ENCODE peak calls at places on chromosomes 5 and 9, in four cellular contexts. A is cardiac muscle cell, V is IMR-90, E is heart right ventricle. F is an unnamed sample.

GRCh38 chr5:10453564-10453963 is 11.9 kb downstream of the ROPN1L start:
- DNase-seq in A (peak; percentile 11), E (no peak), V (peak; percentile 28), F (no peak)

GRCh38 chr5:83927140-83927733 is 206.6 kb upstream of the HAPLN1 start:
- DNase-seq in V (peak; percentile 64), E (peak; percentile 40), A (peak; percentile 86), F (peak; percentile 87)

GRCh38 chr5:67010684-67011409 is 185.8 kb downstream of the CD180 start:
- DNase-seq in E (no peak), A (peak; percentile 40), V (peak; percentile 94), F (no peak)

GRCh38 chr5:3269400-3270169 is 326.0 kb upstream of the IRX1 start:
- DNase-seq in V (no peak), E (no peak), A (no peak), F (no peak)

GRCh38 chr5:42597318-42597937 is 159.2 kb upstream of the CCDC152 start:
- DNase-seq in E (peak; percentile 41), A (no peak), V (no peak), F (no peak)

GRCh38 chr5:38070304-38070703 is 188.1 kb upstream of the EGFLAM start:
- DNase-seq in A (no peak), E (no peak), V (no peak), F (no peak)

GRCh38 chr9:132731230-132731629 is 61.0 kb downstream of the GTF3C4 start:
- DNase-seq in E (no peak), V (no peak), A (no peak), F (no peak)

GRCh38 chr9:84932915-84933527 is 263.5 kb downstream of the NTRK2 start:
- DNase-seq in E (no peak), V (no peak), A (peak; percentile 6), F (no peak)

GRCh38 chr5:109654455-109654854 is 35.3 kb upstream of the MAN2A1 start:
- DNase-seq in E (no peak), V (no peak), A (no peak), F (no peak)

GRCh38 chr9:113416149-113416726 is 5.7 kb downstream of the C9orf43 start:
- DNase-seq in V (no peak), E (no peak), A (no peak), F (no peak)

GRCh38 chr5:131196331-131196730 is 25.6 kb downstream of the LYRM7 start:
- DNase-seq in E (no peak), V (peak; percentile 55), A (no peak), F (no peak)

GRCh38 chr5:45639038-45639437 is 57.1 kb downstream of the HCN1 start:
- DNase-seq in V (no peak), A (no peak), E (no peak), F (no peak)
- TF ChIP-seq CTCF in V (no peak), A (no peak), E (peak; percentile 40), F (peak; percentile 57)

DNA sequence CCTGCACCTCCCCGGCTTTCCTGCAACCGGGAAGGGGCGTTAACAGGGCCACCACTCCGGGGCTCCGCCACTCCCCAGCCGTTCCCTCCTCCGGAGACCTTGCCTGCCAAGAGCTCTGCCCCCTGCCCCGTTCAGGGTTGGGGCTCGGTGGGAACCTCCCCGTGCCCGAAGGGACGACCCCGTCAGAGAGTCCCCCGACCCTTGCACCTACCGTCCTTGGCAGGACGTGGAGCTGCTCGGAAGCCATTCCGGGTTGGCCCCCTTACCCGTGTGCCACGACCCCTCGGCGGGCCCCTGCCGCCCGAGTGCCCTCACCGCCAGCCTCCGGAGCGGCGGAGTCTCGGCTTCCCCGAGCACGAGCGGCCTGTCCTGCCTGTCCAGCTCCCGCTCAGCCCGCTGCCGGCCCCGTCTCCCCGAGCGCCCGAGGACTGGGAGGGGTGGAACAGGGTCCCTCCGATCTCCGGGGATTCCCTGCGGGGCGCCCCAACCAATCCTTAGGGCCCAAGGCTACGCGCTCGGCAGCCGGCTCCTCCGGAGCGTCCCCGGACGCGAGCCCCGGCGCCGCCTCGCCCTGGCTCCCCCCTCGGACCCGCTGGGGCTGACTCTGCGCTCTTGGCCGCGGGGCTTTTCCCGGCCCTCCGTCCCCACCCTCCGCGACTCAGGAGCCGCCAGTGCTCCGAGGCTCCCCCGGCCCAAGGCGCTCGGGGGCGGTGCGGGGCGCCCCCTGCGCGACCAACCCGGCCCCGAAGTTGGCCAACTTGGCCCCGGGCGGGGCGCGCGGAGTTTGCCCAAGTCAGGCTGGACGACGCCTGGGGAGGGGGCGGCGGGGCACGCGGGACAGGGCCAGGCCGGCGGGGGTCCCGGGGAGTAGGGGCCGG is 721 bp downstream of the ADAMTS2 start:
- DNase-seq in E (no peak), A (peak; percentile 31), V (peak; percentile 22), F (peak; percentile 57)
- TF ChIP-seq CTCF in E (no peak), A (no peak), V (no peak), F (no peak)

GRCh38 chr5:151093476-151093889 is 12.6 kb upstream of the TNIP1 start:
- DNase-seq in E (no peak), V (peak; percentile 94), A (peak; percentile 95), F (no peak)
- TF ChIP-seq CTCF in E (no peak), V (no peak), A (no peak), F (no peak)

DNA sequence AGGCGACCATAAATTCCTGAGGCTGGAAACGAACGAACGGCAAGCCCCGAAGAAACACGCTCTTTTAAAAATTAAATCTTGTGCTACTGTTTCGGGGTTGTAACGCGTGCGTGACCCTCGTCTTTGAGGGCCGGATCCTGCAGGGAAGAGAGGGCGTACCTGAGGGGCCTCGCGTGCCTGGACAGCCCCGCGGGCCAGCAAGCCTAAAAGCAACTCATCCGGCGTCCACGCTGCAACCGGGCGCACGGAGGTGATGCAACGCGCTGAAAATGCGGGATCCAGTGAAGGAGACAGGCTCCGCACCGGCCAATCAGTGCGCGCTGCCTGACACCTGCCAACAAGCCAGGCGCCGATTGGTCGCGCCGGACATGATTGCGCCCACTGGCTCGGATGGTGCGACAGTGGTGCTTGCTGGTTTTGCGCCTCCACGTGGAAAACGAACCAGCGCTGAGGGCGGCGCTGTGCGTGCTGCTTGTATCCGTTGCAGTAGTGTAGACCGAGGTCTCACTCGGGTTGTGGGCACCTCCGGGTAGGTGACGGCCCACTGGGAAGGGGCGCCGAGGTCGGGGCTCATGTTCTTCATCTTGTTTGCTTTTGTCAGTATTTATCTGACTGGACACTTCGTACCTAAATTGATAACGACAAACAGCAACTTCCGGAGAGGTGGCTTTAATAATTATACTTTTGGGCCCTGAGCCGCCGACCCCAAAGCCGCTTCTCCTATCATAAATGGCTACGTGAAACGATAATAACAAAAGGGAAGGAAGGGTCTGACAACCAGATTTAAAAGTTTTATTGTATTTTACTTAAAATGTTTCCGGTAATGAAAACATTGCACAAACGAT is at the start of gene IARS1:
- DNase-seq in A (peak; percentile 99), E (peak; percentile 98), V (peak; percentile 98), F (peak; percentile 100)
- TF ChIP-seq CTCF in A (peak; percentile 35), E (no peak), V (peak; percentile 44), F (no peak)

DNA sequence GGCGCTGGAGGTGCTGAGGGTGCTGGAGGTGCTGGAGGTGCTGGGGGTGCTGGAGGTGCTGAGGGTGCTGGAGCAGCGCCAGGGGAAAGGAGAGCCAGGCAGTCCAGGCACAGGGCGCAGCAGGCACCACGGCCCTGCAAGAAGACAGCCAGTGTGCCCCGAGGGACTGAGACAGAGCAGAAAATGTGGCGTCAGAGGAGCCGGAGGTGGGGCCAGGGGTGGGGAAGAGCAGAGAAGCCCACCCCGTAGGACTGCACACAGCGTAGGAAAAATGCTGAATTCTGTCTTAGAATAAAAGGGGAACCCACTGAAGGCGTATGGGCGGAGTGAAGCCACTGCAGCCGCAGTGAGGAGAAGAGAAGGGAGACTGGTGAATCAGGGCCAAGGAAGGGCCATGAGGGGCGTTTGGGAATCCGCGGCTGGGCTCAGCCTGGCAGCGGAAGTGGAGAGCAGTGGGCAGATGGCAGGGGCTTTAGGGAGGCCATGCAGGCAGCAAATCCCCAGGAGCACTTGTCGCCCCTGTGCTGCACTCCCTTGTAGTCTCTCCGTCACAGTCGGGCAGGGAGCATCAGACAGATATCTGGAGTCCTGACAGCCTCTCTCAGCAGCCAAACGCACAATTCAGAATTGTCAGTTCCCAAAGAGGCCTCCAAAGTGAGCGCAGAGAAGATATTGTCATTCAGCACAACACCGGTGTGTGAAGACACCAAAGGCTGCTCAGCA is 35.9 kb upstream of the LECT2 start:
- DNase-seq in V (no peak), E (no peak), A (no peak), F (peak; percentile 27)
- TF ChIP-seq CTCF in V (no peak), E (no peak), A (no peak), F (no peak)

GRCh38 chr5:167971706-167972105 is 319.7 kb upstream of the WWC1 start:
- DNase-seq in A (no peak), E (no peak), V (no peak), F (no peak)

GRCh38 chr5:167967494-167968180 is 323.8 kb upstream of the WWC1 start:
- DNase-seq in V (no peak), E (no peak), A (peak; percentile 21), F (no peak)

GRCh38 chr5:167968784-167969183 is 322.7 kb upstream of the WWC1 start:
- DNase-seq in V (no peak), A (no peak), E (no peak), F (no peak)

GRCh38 chr5:167973126-167973525 is 318.3 kb upstream of the WWC1 start:
- DNase-seq in V (no peak), A (no peak), E (no peak), F (no peak)

DNA sequence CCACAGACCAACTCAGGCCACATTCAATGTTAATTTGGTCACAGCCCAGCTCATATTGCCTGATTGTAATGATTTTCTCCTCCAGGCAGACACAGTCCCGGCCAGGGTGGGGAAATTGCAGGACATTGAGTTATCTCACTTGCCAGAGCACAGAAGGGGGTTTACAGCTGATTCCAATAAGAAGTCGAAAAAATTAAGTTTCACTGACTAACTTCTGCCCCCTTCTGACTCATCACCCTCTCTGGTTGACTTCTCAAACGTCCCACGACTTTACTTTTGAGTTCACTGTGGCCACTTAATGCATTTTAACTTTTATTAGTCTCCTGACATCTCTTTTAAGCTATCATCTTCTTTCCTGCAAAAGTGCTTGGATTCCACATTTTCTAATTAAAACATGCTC is 321.4 kb upstream of the WWC1 start:
- DNase-seq in V (peak; percentile 26), A (peak; percentile 32), E (no peak), F (no peak)
- TF ChIP-seq CTCF in V (peak; percentile 18), A (no peak), E (no peak), F (no peak)